ENCODE peak calls at places on chromosomes 6 and 20, in six cellular contexts. N is fibroblast of lung, O is cardiac muscle cell, I is nephron progenitor cell, Y is omental fat pad, T is esophagus muscularis mucosa. D is an unnamed sample.

GRCh38 chr20:38229376-38230252 is 30.9 kb downstream of the KIAA1755 start:
- DNase-seq in I (peak; percentile 27), N (no peak), Y (no peak), T (no peak), O (peak; percentile 52), D (no peak)

GRCh38 chr6:33834401-33835392 is 30.9 kb upstream of the MLN start:
- DNase-seq in N (no peak), O (no peak), I (no peak), Y (no peak), T (no peak), D (no peak)

GRCh38 chr6:131288214-131288613 is 152.9 kb downstream of the AKAP7 start:
- DNase-seq in Y (no peak), I (no peak), N (no peak), T (peak; percentile 8), O (no peak), D (no peak)

GRCh38 chr6:114159727-114160126 is 183.1 kb downstream of the HS3ST5 start:
- DNase-seq in O (no peak), Y (no peak), T (no peak), N (no peak), I (no peak), D (no peak)

GRCh38 chr6:118896339-118897136 is 2.6 kb downstream of the ASF1A start:
- DNase-seq in O (peak; percentile 62), Y (no peak), N (peak; percentile 72), I (no peak), T (no peak), D (no peak)

GRCh38 chr20:63100401-63100925 is 93.7 kb upstream of the BHLHE23 start:
- DNase-seq in N (no peak), O (no peak), T (no peak), I (peak; percentile 1), Y (no peak), D (peak; percentile 13)

GRCh38 chr6:44593539-44593944 is 206.0 kb downstream of the CDC5L start:
- DNase-seq in O (peak; percentile 83), Y (peak; percentile 48), N (peak; percentile 68), I (peak; percentile 78), T (no peak), D (peak; percentile 68)

GRCh38 chr6:93417421-93417996 is 1.9 kb downstream of the EPHA7 start:
- DNase-seq in T (no peak), N (peak; percentile 27), Y (no peak), I (peak; percentile 40), O (peak; percentile 43), D (no peak)

GRCh38 chr6:21908117-21908848 is 314.7 kb downstream of the SOX4 start:
- DNase-seq in Y (no peak), T (no peak), I (no peak), N (no peak), O (peak; percentile 18), D (no peak)

GRCh38 chr20:9912858-9913434 is 74.1 kb upstream of the PAK5 start:
- DNase-seq in O (peak; percentile 59), Y (peak; percentile 38), I (peak; percentile 62), T (no peak), N (peak; percentile 14), D (peak; percentile 59)

GRCh38 chr6:112683926-112684325 is 336.8 kb downstream of the RFPL4B start:
- DNase-seq in O (peak; percentile 95), Y (no peak), N (peak; percentile 97), T (no peak), I (no peak), D (no peak)

GRCh38 chr6:112362027-112362795 is 15.1 kb downstream of the RFPL4B start:
- DNase-seq in I (no peak), N (no peak), T (peak; percentile 37), Y (no peak), O (no peak), D (no peak)

GRCh38 chr6:11083956-11084355 is 9.7 kb upstream of the SMIM13 start:
- DNase-seq in T (no peak), O (no peak), Y (no peak), I (no peak), N (no peak), D (no peak)

GRCh38 chr6:33720998-33721397 is 9.5 kb upstream of the UQCC2 start:
- DNase-seq in N (no peak), Y (no peak), I (no peak), O (no peak), T (no peak), D (no peak)

GRCh38 chr6:169450097-169450496 is 196.5 kb upstream of the THBS2 start:
- DNase-seq in O (no peak), Y (no peak), N (peak; percentile 33), T (no peak), I (no peak), D (peak; percentile 30)

GRCh38 chr20:18052856-18053255 is 4.9 kb downstream of the OVOL2 start:
- DNase-seq in T (no peak), Y (no peak), O (no peak), N (no peak), I (no peak), D (no peak)

GRCh38 chr6:116405663-116406329 is 35.0 kb downstream of the DSE start:
- DNase-seq in Y (no peak), O (peak; percentile 41), I (peak; percentile 15), N (peak; percentile 76), T (no peak), D (no peak)

GRCh38 chr20:37552415-37552814 is 24.7 kb upstream of the BLCAP start:
- DNase-seq in O (peak; percentile 22), N (peak; percentile 51), I (no peak), Y (no peak), T (no peak), D (no peak)

GRCh38 chr6:33633462-33634158 is 12.5 kb downstream of the ITPR3 start:
- DNase-seq in O (peak; percentile 76), I (peak; percentile 73), Y (no peak), N (peak; percentile 53), T (no peak), D (peak; percentile 65)

GRCh38 chr6:116352515-116353471 is 18.0 kb upstream of the DSE start:
- DNase-seq in Y (no peak), O (peak; percentile 38), N (peak; percentile 77), I (no peak), T (no peak), D (no peak)

GRCh38 chr6:42507901-42508300 is 55.9 kb upstream of the UBR2 start:
- DNase-seq in T (no peak), I (no peak), O (no peak), Y (no peak), N (peak; percentile 17), D (no peak)

GRCh38 chr6:108118791-108119211 is 44.3 kb upstream of the OSTM1 start:
- DNase-seq in N (no peak), Y (no peak), T (peak; percentile 34), I (no peak), O (no peak), D (no peak)

GRCh38 chr6:100099189-100100074 is 105.4 kb upstream of the MCHR2 start:
- DNase-seq in I (no peak), N (peak; percentile 24), Y (no peak), O (peak; percentile 47), T (no peak), D (no peak)

GRCh38 chr6:103079867-103080266 is 1686.4 kb downstream of the GRIK2 start:
- DNase-seq in O (no peak), N (no peak), T (no peak), I (no peak), Y (no peak), D (no peak)

GRCh38 chr6:103085801-103086200 is 1692.3 kb downstream of the GRIK2 start:
- DNase-seq in I (no peak), T (no peak), Y (no peak), O (no peak), N (no peak), D (no peak)

GRCh38 chr6:103081126-103081525 is 1687.6 kb downstream of the GRIK2 start:
- DNase-seq in N (no peak), O (no peak), I (no peak), T (no peak), Y (no peak), D (no peak)

DNA sequence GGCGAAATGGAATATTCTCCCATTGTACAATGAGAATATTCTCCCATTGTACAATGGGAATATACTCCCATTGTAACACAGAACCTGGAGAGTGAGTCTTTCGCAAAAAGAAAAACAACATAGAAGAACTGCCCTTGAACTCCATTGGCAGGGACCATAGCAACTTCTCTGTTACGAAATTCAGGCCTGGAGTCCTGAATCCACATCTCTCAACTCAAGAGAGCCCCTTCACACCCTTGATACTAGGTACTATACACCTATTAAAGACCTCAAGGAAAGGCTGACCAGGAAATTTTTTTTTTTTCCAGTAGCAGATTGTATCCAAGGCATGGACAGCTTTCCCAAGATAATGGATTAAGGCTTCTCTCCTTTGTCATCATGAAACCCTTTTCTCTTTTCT is 1687.0 kb downstream of the GRIK2 start:
- DNase-seq in N (no peak), I (no peak), Y (no peak), O (no peak), T (no peak), D (no peak)
- TF ChIP-seq CTCF in N (no peak), I (no peak), Y (no peak), O (no peak), T (no peak), D (no peak)

DNA sequence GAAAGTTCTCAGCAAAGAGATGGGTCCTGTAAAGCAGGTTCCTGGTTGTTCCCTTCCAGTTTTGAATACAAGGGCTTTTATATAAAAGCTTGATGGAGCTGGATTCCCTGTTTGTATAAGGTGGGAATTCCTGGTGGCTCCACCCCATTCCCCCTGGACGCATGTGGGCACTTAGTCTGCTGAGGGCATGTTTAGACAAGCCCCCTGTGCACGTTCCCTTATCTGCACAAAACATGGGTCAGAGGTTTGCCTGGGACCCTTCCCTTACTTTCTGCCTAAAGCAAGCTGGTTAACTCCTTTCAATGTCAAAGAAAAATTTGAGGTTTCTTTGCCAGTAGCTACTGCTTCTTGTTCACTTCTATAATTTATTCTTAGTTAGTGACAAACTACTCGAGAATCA is 181.1 kb downstream of the BCKDHB start:
- DNase-seq in T (no peak), O (no peak), Y (no peak), I (no peak), N (no peak), D (no peak)
- TF ChIP-seq CTCF in T (no peak), O (no peak), Y (no peak), I (no peak), N (no peak), D (no peak)

DNA sequence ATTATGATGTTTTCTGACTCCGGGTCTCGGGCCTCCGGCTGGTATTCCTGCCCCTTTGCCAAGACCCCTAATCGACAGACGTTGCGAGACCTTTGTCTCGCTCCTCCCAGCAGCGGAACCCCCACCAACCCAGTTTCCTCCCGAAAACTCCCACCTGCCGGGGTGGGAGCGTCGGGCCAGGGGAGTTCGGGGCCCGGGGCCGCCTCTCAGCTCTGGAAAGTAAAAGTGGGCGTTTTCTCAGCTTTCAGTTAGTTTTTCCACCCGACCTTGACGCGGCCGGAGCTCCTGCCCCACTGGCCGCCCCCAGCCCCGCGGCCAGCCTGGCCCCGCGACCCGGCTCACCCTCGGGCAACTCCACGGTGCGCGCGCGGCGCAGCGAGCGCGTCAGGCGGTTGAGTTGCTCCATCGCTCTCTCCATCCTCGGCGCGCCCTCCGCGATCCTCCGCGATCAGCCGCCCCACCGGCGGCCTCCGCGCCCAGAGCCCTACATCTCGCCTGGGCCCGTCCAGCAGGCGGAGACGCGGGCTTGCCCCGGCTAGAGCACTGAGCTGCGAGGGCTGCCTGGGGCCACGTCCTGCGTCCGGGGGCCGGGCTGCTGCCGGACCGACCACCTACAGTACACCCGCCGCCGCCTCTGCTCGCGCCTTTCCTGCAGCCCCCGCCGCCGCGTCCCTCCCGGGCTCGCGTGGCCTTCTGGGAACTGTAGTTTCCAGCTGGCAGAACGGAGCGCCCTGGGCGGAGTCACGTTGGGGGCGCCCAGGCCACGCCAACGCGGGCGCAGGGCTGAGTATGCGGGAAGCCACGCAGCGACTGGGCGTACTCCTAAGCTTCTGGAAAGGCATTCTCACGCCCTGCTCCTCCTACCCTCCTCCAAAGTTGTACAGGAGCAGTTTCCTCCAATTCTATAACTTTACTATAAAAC is at the start of gene HACE1:
- DNase-seq in N (peak; percentile 91), Y (peak; percentile 78), I (peak; percentile 91), T (peak; percentile 96), O (peak; percentile 94), D (peak; percentile 95)
- TF ChIP-seq CTCF in N (no peak), Y (no peak), I (no peak), T (no peak), O (peak; percentile 29), D (peak; percentile 19)

GRCh38 chr6:73028124-73028766 is 197.1 kb downstream of the KHDC1L start:
- DNase-seq in Y (no peak), I (no peak), T (no peak), O (no peak), N (no peak), D (no peak)
- TF ChIP-seq CTCF in Y (no peak), I (no peak), T (no peak), O (no peak), N (no peak), D (no peak)

D was measured in glutamatergic neuron.